ENCODE peak calls at places on chromosomes 3 and 15, in five cellular contexts. One of them, this sample, is unnamed.

GRCh38 chr15:59611277-59612260 is at the start of gene GCNT3:
- DNase-seq in choroid plexus epithelial cell: peak; percentile 65
- DNase-seq in Peyer's patch: peak; percentile 75
- DNase-seq in aorta: no peak
- DNase-seq in heart left ventricle: no peak
- DNase-seq in this sample: peak; percentile 9

GRCh38 chr3:160474416-160474838 is 24.8 kb upstream of the TRIM59 start:
- DNase-seq in choroid plexus epithelial cell: peak; percentile 84
- DNase-seq in Peyer's patch: no peak
- DNase-seq in aorta: no peak
- DNase-seq in heart left ventricle: no peak
- DNase-seq in this sample: peak; percentile 77

GRCh38 chr3:194269610-194270145 is 81.5 kb downstream of the CPN2 start:
- DNase-seq in choroid plexus epithelial cell: peak; percentile 88
- DNase-seq in Peyer's patch: peak; percentile 57
- DNase-seq in aorta: peak; percentile 92
- DNase-seq in heart left ventricle: peak; percentile 93
- DNase-seq in this sample: peak; percentile 68

GRCh38 chr15:29124581-29125381 is 144.8 kb downstream of the NSMCE3 start:
- DNase-seq in choroid plexus epithelial cell: peak; percentile 54
- DNase-seq in Peyer's patch: no peak
- DNase-seq in aorta: peak; percentile 59
- DNase-seq in heart left ventricle: peak; percentile 15
- DNase-seq in this sample: peak; percentile 62

GRCh38 chr3:37559461-37559860 is 302.2 kb upstream of the CTDSPL start:
- DNase-seq in choroid plexus epithelial cell: no peak
- DNase-seq in Peyer's patch: no peak
- DNase-seq in aorta: no peak
- DNase-seq in heart left ventricle: no peak
- DNase-seq in this sample: peak; percentile 55

GRCh38 chr15:34729886-34730285 is 24.9 kb downstream of the GJD2 start:
- DNase-seq in choroid plexus epithelial cell: no peak
- DNase-seq in Peyer's patch: no peak
- DNase-seq in aorta: no peak
- DNase-seq in heart left ventricle: no peak
- DNase-seq in this sample: no peak

GRCh38 chr3:42020681-42021307 is 58.9 kb upstream of the ULK4 start:
- DNase-seq in choroid plexus epithelial cell: peak; percentile 74
- DNase-seq in Peyer's patch: no peak
- DNase-seq in aorta: no peak
- DNase-seq in heart left ventricle: no peak
- DNase-seq in this sample: peak; percentile 80

GRCh38 chr3:180306155-180306554 is 269.4 kb upstream of the PEX5L start:
- DNase-seq in choroid plexus epithelial cell: no peak
- DNase-seq in Peyer's patch: no peak
- DNase-seq in aorta: no peak
- DNase-seq in heart left ventricle: no peak
- DNase-seq in this sample: no peak

GRCh38 chr3:52056521-52056967 is at the start of gene DUSP7:
- DNase-seq in choroid plexus epithelial cell: peak; percentile 62
- DNase-seq in Peyer's patch: peak; percentile 86
- DNase-seq in aorta: peak; percentile 92
- DNase-seq in heart left ventricle: peak; percentile 87
- DNase-seq in this sample: peak; percentile 67

GRCh38 chr15:40927497-40928346 is 1.4 kb upstream of the DLL4 start:
- DNase-seq in choroid plexus epithelial cell: no peak
- DNase-seq in Peyer's patch: no peak
- DNase-seq in aorta: no peak
- DNase-seq in heart left ventricle: peak; percentile 34
- DNase-seq in this sample: no peak

GRCh38 chr15:100812802-100813201 is 66.8 kb upstream of the ALDH1A3 start:
- DNase-seq in choroid plexus epithelial cell: no peak
- DNase-seq in Peyer's patch: no peak
- DNase-seq in aorta: no peak
- DNase-seq in heart left ventricle: no peak
- DNase-seq in this sample: no peak

GRCh38 chr3:34012102-34012461 is 213.7 kb downstream of the PDCD6IP start:
- DNase-seq in choroid plexus epithelial cell: peak; percentile 98
- DNase-seq in Peyer's patch: peak; percentile 50
- DNase-seq in aorta: no peak
- DNase-seq in heart left ventricle: no peak
- DNase-seq in this sample: peak; percentile 96

GRCh38 chr3:5757213-5757804 is 569.8 kb downstream of the EDEM1 start:
- DNase-seq in choroid plexus epithelial cell: no peak
- DNase-seq in Peyer's patch: no peak
- DNase-seq in aorta: no peak
- DNase-seq in heart left ventricle: no peak
- DNase-seq in this sample: no peak

GRCh38 chr3:138362536-138362935 is 14.2 kb downstream of the MRAS start:
- DNase-seq in choroid plexus epithelial cell: no peak
- DNase-seq in Peyer's patch: no peak
- DNase-seq in aorta: no peak
- DNase-seq in heart left ventricle: no peak
- DNase-seq in this sample: no peak

GRCh38 chr3:141875893-141876380 is 506 bp upstream of the ATP1B3 start:
- DNase-seq in choroid plexus epithelial cell: peak; percentile 52
- DNase-seq in Peyer's patch: peak; percentile 83
- DNase-seq in aorta: peak; percentile 92
- DNase-seq in heart left ventricle: peak; percentile 74
- DNase-seq in this sample: peak; percentile 78

GRCh38 chr3:185733980-185734724 is 90.7 kb downstream of the IGF2BP2 start:
- DNase-seq in choroid plexus epithelial cell: peak; percentile 95
- DNase-seq in Peyer's patch: peak; percentile 74
- DNase-seq in aorta: no peak
- DNase-seq in heart left ventricle: peak; percentile 32
- DNase-seq in this sample: peak; percentile 88

GRCh38 chr3:113736548-113737089 is 9.4 kb downstream of the NAA50 start:
- DNase-seq in choroid plexus epithelial cell: peak; percentile 82
- DNase-seq in Peyer's patch: no peak
- DNase-seq in aorta: no peak
- DNase-seq in heart left ventricle: no peak
- DNase-seq in this sample: peak; percentile 78

GRCh38 chr3:107111889-107112288 is 265.4 kb upstream of the CCDC54 start:
- DNase-seq in choroid plexus epithelial cell: no peak
- DNase-seq in Peyer's patch: no peak
- DNase-seq in aorta: no peak
- DNase-seq in heart left ventricle: no peak
- DNase-seq in this sample: no peak

GRCh38 chr15:67542462-67543347 is at the start of gene MAP2K5:
- DNase-seq in choroid plexus epithelial cell: peak; percentile 58
- DNase-seq in Peyer's patch: peak; percentile 95
- DNase-seq in aorta: peak; percentile 97
- DNase-seq in heart left ventricle: peak; percentile 93
- DNase-seq in this sample: peak; percentile 69

GRCh38 chr15:34652726-34653033 is 69.2 kb upstream of the GOLGA8B start:
- DNase-seq in choroid plexus epithelial cell: no peak
- DNase-seq in Peyer's patch: no peak
- DNase-seq in aorta: no peak
- DNase-seq in heart left ventricle: no peak
- DNase-seq in this sample: no peak

DNA sequence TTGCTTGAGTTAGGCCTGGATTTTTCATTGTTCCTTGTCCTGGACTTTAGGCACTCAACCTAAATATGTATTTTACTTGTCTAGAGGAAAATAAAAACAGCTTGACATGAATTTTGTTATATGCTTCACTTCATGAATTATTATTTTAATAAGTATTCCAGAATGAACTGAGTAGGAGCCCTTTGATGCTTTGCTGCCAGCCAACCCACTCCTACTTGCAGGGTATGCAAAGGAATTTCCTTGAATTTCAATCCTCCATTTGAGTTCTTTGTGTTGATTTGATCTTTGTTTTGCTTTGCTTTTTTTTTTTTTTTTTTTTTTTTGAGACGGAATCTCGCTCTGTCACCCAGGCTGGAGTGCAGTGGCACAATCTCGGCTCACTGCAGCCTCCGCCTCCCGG is 11.6 kb downstream of the ARL6IP5 start:
- DNase-seq in choroid plexus epithelial cell: no peak
- DNase-seq in Peyer's patch: no peak
- DNase-seq in aorta: no peak
- DNase-seq in heart left ventricle: no peak
- DNase-seq in this sample: no peak
- H3K4me3 ChIP-seq in choroid plexus epithelial cell: no peak overlapping the region
- H3K4me3 ChIP-seq in Peyer's patch: no peak overlapping the region
- H3K4me3 ChIP-seq in aorta: no peak overlapping the region
- H3K4me3 ChIP-seq in heart left ventricle: no peak overlapping the region
- H3K4me3 ChIP-seq in this sample: no peak overlapping the region

GRCh38 chr15:42060797-42061196 is 33.6 kb downstream of the PLA2G4D start:
- DNase-seq in choroid plexus epithelial cell: no peak
- DNase-seq in Peyer's patch: no peak
- DNase-seq in aorta: no peak
- DNase-seq in heart left ventricle: no peak
- DNase-seq in this sample: no peak
- H3K4me3 ChIP-seq in choroid plexus epithelial cell: no peak overlapping the region
- H3K4me3 ChIP-seq in Peyer's patch: no peak overlapping the region
- H3K4me3 ChIP-seq in aorta: no peak overlapping the region
- H3K4me3 ChIP-seq in heart left ventricle: no peak overlapping the region
- H3K4me3 ChIP-seq in this sample: no peak overlapping the region

DNA sequence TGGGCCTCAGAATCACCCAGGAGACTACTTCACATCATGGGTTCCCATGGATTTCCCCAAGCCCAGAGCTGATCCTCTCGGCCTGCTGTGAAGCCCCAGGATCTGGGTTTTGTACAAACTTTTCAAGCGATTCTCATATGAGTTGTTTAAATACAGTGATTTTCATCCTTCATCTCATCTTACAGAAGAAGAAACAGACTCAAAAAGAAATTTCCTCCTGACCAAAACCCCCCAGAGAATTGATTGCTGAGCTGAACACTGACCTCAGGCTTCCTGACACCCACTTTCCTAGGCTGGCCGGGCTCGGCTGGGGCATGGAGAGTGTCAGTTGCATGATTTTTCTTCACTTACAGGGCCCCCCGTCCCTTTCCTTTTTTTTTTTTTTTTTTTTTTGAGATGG is 60.3 kb downstream of the BDH1 start:
- DNase-seq in choroid plexus epithelial cell: no peak
- DNase-seq in Peyer's patch: no peak
- DNase-seq in aorta: no peak
- DNase-seq in heart left ventricle: no peak
- DNase-seq in this sample: no peak
- H3K4me3 ChIP-seq in choroid plexus epithelial cell: no peak overlapping the region
- H3K4me3 ChIP-seq in Peyer's patch: no peak overlapping the region
- H3K4me3 ChIP-seq in aorta: no peak overlapping the region
- H3K4me3 ChIP-seq in heart left ventricle: no peak overlapping the region
- H3K4me3 ChIP-seq in this sample: no peak overlapping the region

GRCh38 chr3:118480101-118480860 is 554.4 kb downstream of the IGSF11 start:
- DNase-seq in choroid plexus epithelial cell: no peak
- DNase-seq in Peyer's patch: no peak
- DNase-seq in aorta: no peak
- DNase-seq in heart left ventricle: no peak
- DNase-seq in this sample: no peak
- H3K4me3 ChIP-seq in choroid plexus epithelial cell: no peak overlapping the region
- H3K4me3 ChIP-seq in Peyer's patch: no peak overlapping the region
- H3K4me3 ChIP-seq in aorta: no peak overlapping the region
- H3K4me3 ChIP-seq in heart left ventricle: no peak overlapping the region
- H3K4me3 ChIP-seq in this sample: no peak overlapping the region